ENCODE peak calls at places on chromosome 16, in eight cellular contexts. U is HepG2; J is CD8-positive, alpha-beta memory T cell; K is IMR-90; H is psoas muscle; Z is neural progenitor cell; X is ovary; M is transverse colon. Q is an unnamed sample. For H3K9me3 and H3K36me3, the result is how much of the 10 kb centered on the place peaks cover.

GRCh38 chr16:57946181-57946801 is 24.6 kb downstream of the CNGB1 start:
- DNase-seq in M (no peak), X (no peak), Z (no peak), H (no peak), J (no peak), K (no peak), U (no peak), Q (no peak)

GRCh38 chr16:14225457-14225856 is 154.3 kb downstream of the MRTFB start:
- DNase-seq in K (no peak), X (no peak), H (no peak), Z (no peak), J (no peak), M (no peak), U (no peak), Q (no peak)

GRCh38 chr16:69325784-69326171 is 4.6 kb downstream of the PDF start:
- DNase-seq in Z (no peak), H (no peak), M (no peak), K (no peak), U (no peak), X (no peak), J (no peak), Q (no peak)

GRCh38 chr16:89134269-89134668 is 37.3 kb upstream of the CDH15 start:
- DNase-seq in K (no peak), M (no peak), U (no peak), H (no peak), Z (no peak), X (no peak), J (no peak), Q (no peak)

GRCh38 chr16:88910284-88911147 is 44.1 kb upstream of the PABPN1L start:
- DNase-seq in X (no peak), M (no peak), H (no peak), J (no peak), K (no peak), Z (no peak), U (no peak), Q (no peak)

GRCh38 chr16:84996365-84996764 is 15.0 kb downstream of the ZDHHC7 start:
- DNase-seq in X (no peak), U (no peak), J (no peak), M (no peak), Z (no peak), K (no peak), H (no peak), Q (peak)

GRCh38 chr16:25045696-25046381 is 30.7 kb upstream of the ARHGAP17 start:
- DNase-seq in M (no peak), X (no peak), H (no peak), Z (no peak), J (no peak), U (no peak), K (peak), Q (no peak)

GRCh38 chr16:49407873-49408565 is 34.4 kb downstream of the C16orf78 start:
- DNase-seq in M (peak), J (peak), X (peak), H (peak), U (peak), K (peak), Z (peak), Q (peak)

GRCh38 chr16:75074920-75075687 is 41.5 kb downstream of the LDHD start:
- DNase-seq in H (no peak), U (no peak), Z (no peak), M (peak), X (no peak), K (no peak), J (peak), Q (no peak)

GRCh38 chr16:23124315-23124714 is 24.9 kb downstream of the USP31 start:
- DNase-seq in K (peak), J (no peak), M (no peak), U (no peak), Z (no peak), H (peak), X (no peak), Q (no peak)

GRCh38 chr16:87499189-87499486 is 6.3 kb upstream of the ZCCHC14 start:
- DNase-seq in U (no peak), J (no peak), X (no peak), H (no peak), Z (no peak), M (no peak), K (peak), Q (no peak)

GRCh38 chr16:86198201-86199118 is 299.5 kb downstream of the IRF8 start:
- DNase-seq in K (no peak), X (no peak), M (no peak), U (no peak), J (no peak), H (no peak), Z (peak), Q (no peak)
- H3K27ac ChIP-seq in K (no peak), X (no peak), M (peak), U (no peak), J (no peak), H (no peak), Z (no peak), Q (no peak)

DNA sequence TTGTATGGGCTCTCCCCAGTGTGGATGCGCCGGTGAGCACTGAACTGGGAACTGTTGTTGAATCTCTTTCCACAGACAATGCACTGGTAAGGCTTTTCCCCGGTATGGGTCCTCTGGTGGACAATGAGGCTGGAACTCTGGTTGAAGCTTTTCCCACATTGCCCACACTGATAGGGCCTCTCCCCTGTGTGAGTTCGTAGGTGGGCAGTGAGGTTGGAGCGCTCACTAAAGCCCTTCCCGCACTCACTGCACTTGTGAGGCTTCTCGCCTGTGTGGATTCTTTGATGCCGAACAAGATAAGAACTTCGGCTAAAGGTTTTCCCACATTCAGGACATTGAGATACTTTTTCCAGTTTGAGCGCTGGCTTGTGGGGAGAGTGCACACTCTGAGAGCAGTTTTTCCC is 17.8 kb downstream of the ZSCAN32 start:
- DNase-seq in Z (no peak), X (no peak), M (no peak), U (no peak), K (no peak), J (no peak), H (no peak), Q (no peak)
- H3K9me3 ChIP-seq in Z (under half), X (under half), M (half or more), U (under half), K (half or more), J (under half), H (half or more), Q (under half)

DNA sequence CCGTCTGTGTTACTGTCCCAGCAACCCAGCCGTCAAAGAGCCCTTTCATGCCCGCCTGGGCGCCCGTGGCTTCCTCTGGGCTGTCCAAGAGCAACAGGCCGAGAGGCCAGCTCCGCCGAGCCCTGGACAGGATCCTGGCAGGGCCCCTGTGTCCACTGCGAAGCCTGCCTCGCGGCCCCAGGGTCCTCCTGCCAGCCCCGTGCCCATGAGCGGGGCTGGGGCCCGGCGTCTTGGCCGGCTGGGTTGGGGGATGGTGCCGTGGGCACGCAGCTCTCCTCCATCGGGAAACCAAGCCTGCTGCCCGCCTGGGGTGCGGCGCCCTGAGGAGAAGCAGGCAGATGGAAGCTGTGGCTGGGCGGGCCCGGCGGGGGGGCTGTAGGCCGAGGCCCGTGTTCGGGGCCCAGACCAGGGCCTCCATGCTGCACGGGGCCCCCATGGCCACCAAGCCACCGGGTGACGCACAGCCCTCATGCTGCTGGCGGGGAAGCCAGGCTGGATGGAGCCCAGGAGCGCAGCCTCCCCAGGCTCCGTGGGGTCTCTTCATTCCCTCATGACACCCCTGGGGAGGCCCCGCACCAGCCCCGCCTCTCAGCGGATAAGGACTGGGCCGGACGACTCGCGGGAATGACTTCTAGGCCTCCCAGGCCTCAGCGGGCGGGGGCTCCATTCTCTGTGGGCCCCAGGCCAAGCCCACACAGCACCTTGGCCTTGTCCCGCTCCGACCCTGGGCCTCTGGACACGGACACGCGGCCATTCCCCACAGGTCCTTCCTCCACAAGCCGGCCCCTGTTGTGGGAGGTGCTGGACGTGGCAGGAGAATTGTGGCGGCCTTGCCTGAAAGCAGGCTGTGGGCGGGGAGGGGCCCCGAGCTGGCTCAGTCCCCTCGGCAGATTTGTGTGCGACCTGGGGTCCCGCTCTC is at the start of gene C1QTNF8:
- DNase-seq in H (no peak), J (no peak), K (no peak), M (no peak), X (no peak), U (no peak), Z (no peak), Q (no peak)
- H3K36me3 ChIP-seq in H (under half), J (under half), K (under half), M (under half), X (under half), U (under half), Z (under half), Q (under half)

DNA sequence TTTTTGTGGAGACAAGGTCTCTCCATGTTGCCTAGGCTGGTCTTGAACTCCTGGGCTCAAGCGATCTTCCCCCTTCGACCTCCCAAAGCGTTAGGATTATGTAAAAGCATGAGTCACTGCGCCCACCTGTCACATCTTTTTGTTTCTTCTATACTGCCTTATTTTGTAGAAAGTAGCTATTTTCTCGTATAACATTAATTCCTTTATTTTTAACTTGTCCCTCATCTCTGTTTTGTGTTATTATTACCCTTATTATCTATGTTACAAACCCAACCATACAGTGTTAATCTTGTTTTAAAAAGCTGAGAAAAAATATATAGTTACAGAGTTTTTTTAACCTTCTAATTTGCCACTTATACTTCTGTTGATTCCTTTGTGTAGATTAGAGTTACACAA is 1.4 kb upstream of the TXNDC11 start:
- DNase-seq in H (no peak), Z (no peak), K (no peak), U (no peak), J (no peak), M (no peak), X (no peak), Q (peak)
- H3K27ac ChIP-seq in H (peak), Z (no peak), K (no peak), U (peak), J (no peak), M (peak), X (peak), Q (peak)

GRCh38 chr16:10447289-10447688 is 61.4 kb downstream of the ATF7IP2 start:
- DNase-seq in U (no peak), K (no peak), X (no peak), M (no peak), J (no peak), Z (peak), H (no peak), Q (no peak)

GRCh38 chr16:10441726-10442125 is 55.9 kb downstream of the ATF7IP2 start:
- DNase-seq in U (no peak), H (no peak), Z (no peak), J (no peak), X (no peak), K (no peak), M (no peak), Q (no peak)
- H3K9me3 ChIP-seq in U (under half), H (under half), Z (under half), J (under half), X (under half), K (under half), M (under half), Q (under half)

Q was measured in WERI-Rb-1.